ENCODE peak calls at places on chromosomes 7 and 10, in four cellular contexts. Q is HT1080, K is lower lobe of right lung, D is GM04504. S is an unnamed sample.

GRCh38 chr7:7100432-7100849 is 81.9 kb upstream of the C1GALT1 start:
- DNase-seq in D (no peak), Q (no peak), K (no peak), S (no peak)

GRCh38 chr7:1548944-1549343 is 7.1 kb downstream of the TMEM184A start:
- DNase-seq in D (no peak), Q (no peak), K (no peak), S (no peak)

GRCh38 chr7:13110107-13110506 is 422.7 kb downstream of the ARL4A start:
- DNase-seq in K (no peak), Q (no peak), D (no peak), S (peak)

GRCh38 chr10:3467052-3467906 is 294.7 kb upstream of the PITRM1 start:
- DNase-seq in K (peak), Q (peak), D (peak), S (peak)

GRCh38 chr7:90225181-90225580 is 13.6 kb downstream of the STEAP2 start:
- DNase-seq in Q (no peak), D (no peak), K (no peak), S (no peak)

GRCh38 chr10:29480281-29480954 is 154.4 kb downstream of the SVIL start:
- DNase-seq in K (no peak), Q (no peak), D (no peak), S (no peak)

GRCh38 chr10:103102195-103102594 is 90.9 kb downstream of the NT5C2 start:
- DNase-seq in Q (no peak), D (no peak), K (no peak), S (no peak)

GRCh38 chr10:546971-547590 is 142.4 kb downstream of the DIP2C start:
- DNase-seq in K (no peak), D (no peak), Q (no peak), S (no peak)

GRCh38 chr7:5495581-5496375 is 72.1 kb upstream of the TNRC18 start:
- DNase-seq in K (no peak), Q (no peak), D (no peak), S (no peak)

GRCh38 chr10:120841522-120842189 is 9.5 kb upstream of the WDR11 start:
- DNase-seq in D (no peak), K (no peak), Q (peak), S (no peak)

GRCh38 chr10:111525696-111526095 is 448.9 kb downstream of the ADRA2A start:
- DNase-seq in K (no peak), D (no peak), Q (no peak), S (no peak)

GRCh38 chr10:132884041-132884440 is 58.3 kb downstream of the CFAP46 start:
- DNase-seq in D (no peak), Q (no peak), K (no peak), S (peak)

GRCh38 chr10:103879409-103879808 is 24.0 kb upstream of the SH3PXD2A start:
- DNase-seq in D (no peak), K (no peak), Q (no peak), S (no peak)

GRCh38 chr10:47402681-47403301 is 18.7 kb upstream of the ZNF488 start:
- DNase-seq in D (peak), K (peak), Q (peak), S (peak)

GRCh38 chr10:43707755-43708154 is 59.1 kb upstream of the ZNF32 start:
- DNase-seq in K (no peak), Q (no peak), D (no peak), S (peak)

GRCh38 chr10:970311-971149 is 17.7 kb upstream of the GTPBP4 start:
- DNase-seq in Q (no peak), K (no peak), D (no peak), S (no peak)

GRCh38 chr10:104218751-104219150 is 13.4 kb downstream of the CFAP43 start:
- DNase-seq in Q (no peak), K (no peak), D (no peak), S (no peak)

GRCh38 chr10:71864861-71865473 is 13.9 kb upstream of the PSAP start:
- DNase-seq in Q (peak), K (no peak), D (no peak), S (no peak)